ENCODE peak calls at places on chromosomes 3 and 15, in five cellular contexts. One of them, this sample, is unnamed.

GRCh38 chr3:39124876-39125836 is 17.7 kb downstream of the TTC21A start:
- DNase-seq in IMR-90: peak; percentile 57
- DNase-seq in H9: peak; percentile 61
- DNase-seq in mesendoderm: peak; percentile 78
- DNase-seq in mesenchymal stem cell: peak; percentile 51
- DNase-seq in this sample: no peak

GRCh38 chr3:101873619-101874018 is 24.3 kb downstream of the NFKBIZ start:
- DNase-seq in IMR-90: peak; percentile 88
- DNase-seq in H9: no peak
- DNase-seq in mesendoderm: no peak
- DNase-seq in mesenchymal stem cell: peak; percentile 88
- DNase-seq in this sample: no peak

GRCh38 chr3:13788522-13789424 is 91.1 kb downstream of the WNT7A start:
- DNase-seq in IMR-90: no peak
- DNase-seq in H9: no peak
- DNase-seq in mesendoderm: peak; percentile 53
- DNase-seq in mesenchymal stem cell: no peak
- DNase-seq in this sample: no peak

GRCh38 chr15:88974392-88974791 is 61.2 kb upstream of the MFGE8 start:
- DNase-seq in IMR-90: peak; percentile 75
- DNase-seq in H9: no peak
- DNase-seq in mesendoderm: no peak
- DNase-seq in mesenchymal stem cell: no peak
- DNase-seq in this sample: no peak

GRCh38 chr3:38349684-38350359 is 3.2 kb downstream of the XYLB start:
- DNase-seq in IMR-90: peak; percentile 37
- DNase-seq in H9: no peak
- DNase-seq in mesendoderm: no peak
- DNase-seq in mesenchymal stem cell: no peak
- DNase-seq in this sample: no peak

GRCh38 chr3:128735287-128735686 is 9.3 kb downstream of the RAB7A start:
- DNase-seq in IMR-90: no peak
- DNase-seq in H9: no peak
- DNase-seq in mesendoderm: no peak
- DNase-seq in mesenchymal stem cell: no peak
- DNase-seq in this sample: no peak

GRCh38 chr15:51133140-51133630 is 38.5 kb upstream of the TNFAIP8L3 start:
- DNase-seq in IMR-90: no peak
- DNase-seq in H9: no peak
- DNase-seq in mesendoderm: no peak
- DNase-seq in mesenchymal stem cell: peak; percentile 22
- DNase-seq in this sample: no peak

GRCh38 chr3:50256978-50257890 is 11.7 kb upstream of the SEMA3B start:
- DNase-seq in IMR-90: no peak
- DNase-seq in H9: peak; percentile 74
- DNase-seq in mesendoderm: peak; percentile 76
- DNase-seq in mesenchymal stem cell: no peak
- DNase-seq in this sample: no peak

GRCh38 chr3:105553851-105554250 is 187.1 kb downstream of the ALCAM start:
- DNase-seq in IMR-90: peak; percentile 58
- DNase-seq in H9: no peak
- DNase-seq in mesendoderm: no peak
- DNase-seq in mesenchymal stem cell: no peak
- DNase-seq in this sample: no peak

GRCh38 chr3:14472471-14473351 is 67.4 kb downstream of the GRIP2 start:
- DNase-seq in IMR-90: peak; percentile 92
- DNase-seq in H9: peak; percentile 55
- DNase-seq in mesendoderm: peak; percentile 88
- DNase-seq in mesenchymal stem cell: peak; percentile 95
- DNase-seq in this sample: no peak

GRCh38 chr3:55728461-55729100 is 241.5 kb upstream of the WNT5A start:
- DNase-seq in IMR-90: peak; percentile 12
- DNase-seq in H9: no peak
- DNase-seq in mesendoderm: no peak
- DNase-seq in mesenchymal stem cell: no peak
- DNase-seq in this sample: no peak

GRCh38 chr3:78857494-78858111 is 910.2 kb downstream of the ROBO1 start:
- DNase-seq in IMR-90: no peak
- DNase-seq in H9: no peak
- DNase-seq in mesendoderm: no peak
- DNase-seq in mesenchymal stem cell: no peak
- DNase-seq in this sample: no peak

GRCh38 chr15:95192923-95193322 is 961.6 kb downstream of the MCTP2 start:
- DNase-seq in IMR-90: no peak
- DNase-seq in H9: no peak
- DNase-seq in mesendoderm: no peak
- DNase-seq in mesenchymal stem cell: no peak
- DNase-seq in this sample: no peak

GRCh38 chr15:95196176-95196915 is 965.0 kb downstream of the MCTP2 start:
- DNase-seq in IMR-90: no peak
- DNase-seq in H9: no peak
- DNase-seq in mesendoderm: peak; percentile 7
- DNase-seq in mesenchymal stem cell: no peak
- DNase-seq in this sample: no peak
- H3K4ac ChIP-seq in IMR-90: no peak overlapping the region
- H3K4ac ChIP-seq in H9: no peak overlapping the region
- H3K4ac ChIP-seq in mesendoderm: no peak overlapping the region
- H3K4ac ChIP-seq in mesenchymal stem cell: no peak overlapping the region
- H3K4ac ChIP-seq in this sample: no peak overlapping the region

GRCh38 chr3:70612920-70613319 is 300.5 kb upstream of the MDFIC2 start:
- DNase-seq in IMR-90: no peak
- DNase-seq in H9: no peak
- DNase-seq in mesendoderm: no peak
- DNase-seq in mesenchymal stem cell: no peak
- DNase-seq in this sample: no peak

GRCh38 chr3:70614111-70614510 is 301.7 kb upstream of the MDFIC2 start:
- DNase-seq in IMR-90: no peak
- DNase-seq in H9: no peak
- DNase-seq in mesendoderm: no peak
- DNase-seq in mesenchymal stem cell: no peak
- DNase-seq in this sample: no peak

GRCh38 chr3:70606018-70606417 is 293.6 kb upstream of the MDFIC2 start:
- DNase-seq in IMR-90: no peak
- DNase-seq in H9: no peak
- DNase-seq in mesendoderm: peak; percentile 16
- DNase-seq in mesenchymal stem cell: no peak
- DNase-seq in this sample: no peak

GRCh38 chr3:70603103-70603502 is 290.7 kb upstream of the MDFIC2 start:
- DNase-seq in IMR-90: no peak
- DNase-seq in H9: no peak
- DNase-seq in mesendoderm: no peak
- DNase-seq in mesenchymal stem cell: no peak
- DNase-seq in this sample: no peak

DNA sequence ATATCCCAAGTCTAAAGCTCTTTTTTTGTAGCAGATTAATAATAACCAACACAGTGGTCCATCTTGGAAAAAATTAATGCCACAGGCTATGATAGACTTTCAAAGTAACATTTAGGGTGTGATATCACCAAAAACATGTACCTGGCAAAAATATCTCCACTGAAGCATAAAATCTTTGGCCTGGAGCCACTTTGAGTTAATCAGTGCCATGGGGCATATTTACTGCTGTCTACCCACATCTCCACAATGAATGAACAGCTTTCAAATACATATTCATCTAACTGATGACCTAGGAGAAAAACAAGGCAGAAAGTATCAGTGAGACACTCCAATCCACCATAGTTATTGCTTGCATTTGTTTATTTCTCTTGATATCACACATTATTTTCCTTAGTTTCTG is 296.0 kb upstream of the MDFIC2 start:
- DNase-seq in IMR-90: no peak
- DNase-seq in H9: no peak
- DNase-seq in mesendoderm: no peak
- DNase-seq in mesenchymal stem cell: no peak
- DNase-seq in this sample: no peak
- H3K27ac ChIP-seq in IMR-90: no peak overlapping the region
- H3K27ac ChIP-seq in H9: no peak overlapping the region
- H3K27ac ChIP-seq in mesendoderm: no peak overlapping the region
- H3K27ac ChIP-seq in mesenchymal stem cell: no peak overlapping the region
- H3K27ac ChIP-seq in this sample: no peak overlapping the region

GRCh38 chr3:53195602-53196574 is 34.9 kb downstream of the PRKCD start:
- DNase-seq in IMR-90: peak; percentile 19
- DNase-seq in H9: peak; percentile 83
- DNase-seq in mesendoderm: peak; percentile 79
- DNase-seq in mesenchymal stem cell: peak; percentile 46
- DNase-seq in this sample: peak; percentile 70

GRCh38 chr3:53195066-53195450 is 34.0 kb downstream of the PRKCD start:
- DNase-seq in IMR-90: no peak
- DNase-seq in H9: no peak
- DNase-seq in mesendoderm: no peak
- DNase-seq in mesenchymal stem cell: no peak
- DNase-seq in this sample: no peak

GRCh38 chr3:53198996-53199395 is 38.0 kb downstream of the PRKCD start:
- DNase-seq in IMR-90: no peak
- DNase-seq in H9: no peak
- DNase-seq in mesendoderm: no peak
- DNase-seq in mesenchymal stem cell: no peak
- DNase-seq in this sample: no peak

GRCh38 chr3:53198256-53198977 is 37.4 kb downstream of the PRKCD start:
- DNase-seq in IMR-90: no peak
- DNase-seq in H9: peak; percentile 59
- DNase-seq in mesendoderm: peak; percentile 51
- DNase-seq in mesenchymal stem cell: no peak
- DNase-seq in this sample: no peak

DNA sequence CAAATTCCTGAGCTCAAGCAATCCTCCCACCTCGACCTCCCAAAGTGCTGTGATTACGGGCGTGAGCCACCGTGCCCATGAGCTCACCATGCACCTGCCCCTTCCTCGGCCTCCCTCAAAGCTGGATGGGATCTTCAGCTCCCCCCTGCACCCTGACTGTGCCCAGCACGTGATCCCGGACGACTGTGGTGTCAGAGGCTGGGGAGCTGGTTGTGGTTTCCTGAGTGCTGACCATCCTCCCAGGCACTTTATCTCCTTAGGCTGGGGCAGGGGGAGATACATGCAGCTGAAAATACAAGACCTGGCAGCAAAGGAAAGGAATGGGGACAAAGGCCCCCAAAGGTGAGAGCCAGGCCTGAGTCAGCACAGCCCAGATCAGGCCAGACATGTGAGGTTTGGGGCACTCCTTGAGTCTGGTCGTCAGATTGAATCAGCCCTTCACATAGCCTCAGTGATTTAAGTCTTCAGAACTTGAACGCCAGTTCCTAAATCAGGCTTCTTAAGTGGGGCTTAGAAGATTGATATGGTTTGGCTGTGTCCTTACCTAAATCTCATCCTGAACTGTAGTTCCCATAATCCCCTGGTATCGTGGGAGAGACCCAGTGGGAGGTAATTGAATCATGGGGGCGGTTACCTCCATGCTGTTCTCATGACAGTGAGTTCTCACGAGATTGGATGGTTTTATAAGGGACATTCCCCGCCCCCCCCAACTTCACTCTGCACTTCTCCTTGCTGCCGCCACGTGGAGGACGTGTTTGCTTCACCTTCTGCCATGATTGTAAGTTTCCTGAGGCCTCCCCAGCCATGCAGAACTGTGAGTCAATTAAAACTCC is 35.8 kb downstream of the PRKCD start:
- DNase-seq in IMR-90: peak; percentile 62
- DNase-seq in H9: peak; percentile 82
- DNase-seq in mesendoderm: peak; percentile 96
- DNase-seq in mesenchymal stem cell: peak; percentile 75
- DNase-seq in this sample: no peak
- H3K4ac ChIP-seq in IMR-90: no peak overlapping the region
- H3K4ac ChIP-seq in H9: no peak overlapping the region
- H3K4ac ChIP-seq in mesendoderm: no peak overlapping the region
- H3K4ac ChIP-seq in mesenchymal stem cell: peak overlapping the region; percentile 32
- H3K4ac ChIP-seq in this sample: no peak overlapping the region

GRCh38 chr3:188268336-188268735 is 114.4 kb downstream of the LPP start:
- DNase-seq in IMR-90: no peak
- DNase-seq in H9: no peak
- DNase-seq in mesendoderm: no peak
- DNase-seq in mesenchymal stem cell: no peak
- DNase-seq in this sample: no peak
- H3K27ac ChIP-seq in IMR-90: peak overlapping the region; percentile 44
- H3K27ac ChIP-seq in H9: peak overlapping the region; percentile 41
- H3K27ac ChIP-seq in mesendoderm: no peak overlapping the region
- H3K27ac ChIP-seq in mesenchymal stem cell: peak overlapping the region; percentile 98
- H3K27ac ChIP-seq in this sample: no peak overlapping the region

GRCh38 chr3:120742198-120743080 is at the start of the genes GTF2E1 and RABL3:
- DNase-seq in IMR-90: peak; percentile 100
- DNase-seq in H9: peak; percentile 99
- DNase-seq in mesendoderm: peak; percentile 100
- DNase-seq in mesenchymal stem cell: peak; percentile 100
- DNase-seq in this sample: peak; percentile 99
- H3K4ac ChIP-seq in IMR-90: peak within 1 kb of the TSS; percentile 96
- H3K4ac ChIP-seq in H9: no peak within 1 kb of the TSS
- H3K4ac ChIP-seq in mesendoderm: no peak within 1 kb of the TSS
- H3K4ac ChIP-seq in mesenchymal stem cell: peak within 1 kb of the TSS; percentile 98
- H3K4ac ChIP-seq in this sample: no peak within 1 kb of the TSS

GRCh38 chr3:72702997-72703396 is 145.2 kb downstream of the SHQ1 start:
- DNase-seq in IMR-90: no peak
- DNase-seq in H9: no peak
- DNase-seq in mesendoderm: no peak
- DNase-seq in mesenchymal stem cell: no peak
- DNase-seq in this sample: no peak
- H3K27ac ChIP-seq in IMR-90: no peak overlapping the region
- H3K27ac ChIP-seq in H9: no peak overlapping the region
- H3K27ac ChIP-seq in mesendoderm: no peak overlapping the region
- H3K27ac ChIP-seq in mesenchymal stem cell: no peak overlapping the region
- H3K27ac ChIP-seq in this sample: no peak overlapping the region

GRCh38 chr3:48082580-48083187 is 66.5 kb upstream of the MAP4 start:
- DNase-seq in IMR-90: no peak
- DNase-seq in H9: no peak
- DNase-seq in mesendoderm: no peak
- DNase-seq in mesenchymal stem cell: no peak
- DNase-seq in this sample: no peak
- H3K4ac ChIP-seq in IMR-90: no peak overlapping the region
- H3K4ac ChIP-seq in H9: no peak overlapping the region
- H3K4ac ChIP-seq in mesendoderm: no peak overlapping the region
- H3K4ac ChIP-seq in mesenchymal stem cell: no peak overlapping the region
- H3K4ac ChIP-seq in this sample: no peak overlapping the region